ENCODE peak calls at places on chromosomes 12 and 14, in six cellular contexts. Q is trophoblast cell, T is neural progenitor cell, G is aorta, M is psoas muscle, B is astrocyte. X is an unnamed sample. For H3K27me3 and H3K36me3, the result is how much of the 10 kb centered on the place peaks cover.

GRCh38 chr12:127745466-127746220 is 521.3 kb upstream of the TMEM132C start:
- DNase-seq in Q (no peak), T (no peak), G (no peak), M (no peak), B (no peak), X (no peak)

GRCh38 chr14:96166475-96167223 is 38.0 kb upstream of the BDKRB2 start:
- DNase-seq in Q (no peak), T (no peak), G (no peak), M (no peak), B (no peak), X (no peak)

GRCh38 chr12:104473374-104473983 is 16.7 kb downstream of the CHST11 start:
- DNase-seq in Q (no peak), T (peak), G (no peak), M (no peak), B (no peak), X (peak)

GRCh38 chr14:50855558-50855957 is 16.3 kb upstream of the ABHD12B start:
- DNase-seq in Q (peak), T (no peak), G (no peak), M (no peak), B (no peak), X (no peak)

GRCh38 chr12:94898388-94898787 is 105.1 kb downstream of the NDUFA12 start:
- DNase-seq in Q (peak), T (no peak), G (no peak), M (no peak), B (no peak), X (no peak)

GRCh38 chr12:14578646-14579045 is 11.0 kb upstream of the PLBD1 start:
- DNase-seq in Q (no peak), T (no peak), G (no peak), M (no peak), B (no peak), X (no peak)

GRCh38 chr12:132259872-132260695 is 69.3 kb downstream of the GALNT9 start:
- DNase-seq in Q (no peak), T (no peak), G (no peak), M (no peak), B (no peak), X (no peak)

GRCh38 chr12:6330999-6331714 is 10.7 kb downstream of the TNFRSF1A start:
- DNase-seq in Q (no peak), T (no peak), G (no peak), M (no peak), B (no peak), X (no peak)

GRCh38 chr14:50225067-50225973 is 6.1 kb downstream of the SOS2 start:
- DNase-seq in Q (peak), T (no peak), G (no peak), M (no peak), B (peak), X (no peak)

GRCh38 chr12:94203796-94204195 is 55.4 kb downstream of the PLXNC1 start:
- DNase-seq in Q (no peak), T (no peak), G (no peak), M (no peak), B (no peak), X (peak)

GRCh38 chr14:69214376-69214775 is 23.1 kb downstream of the EXD2 start:
- DNase-seq in Q (no peak), T (no peak), G (no peak), M (no peak), B (no peak), X (no peak)

GRCh38 chr14:93974833-93975232 is 1.5 kb downstream of the ASB2 start:
- DNase-seq in Q (no peak), T (no peak), G (no peak), M (peak), B (no peak), X (no peak)

GRCh38 chr14:22476005-22476751 is 112.8 kb downstream of the DAD1 start:
- DNase-seq in Q (no peak), T (no peak), G (no peak), M (no peak), B (no peak), X (no peak)

GRCh38 chr14:59318908-59319307 is 130.4 kb downstream of the DAAM1 start:
- DNase-seq in Q (no peak), T (no peak), G (no peak), M (no peak), B (no peak), X (no peak)

GRCh38 chr14:59317346-59317745 is 128.9 kb downstream of the DAAM1 start:
- DNase-seq in Q (peak), T (no peak), G (no peak), M (no peak), B (no peak), X (no peak)

GRCh38 chr14:59320771-59321170 is 132.3 kb downstream of the DAAM1 start:
- DNase-seq in Q (no peak), T (no peak), G (no peak), M (no peak), B (no peak), X (no peak)

GRCh38 chr14:59314953-59315599 is 126.6 kb downstream of the DAAM1 start:
- DNase-seq in Q (no peak), T (no peak), G (no peak), M (no peak), B (no peak), X (no peak)

DNA sequence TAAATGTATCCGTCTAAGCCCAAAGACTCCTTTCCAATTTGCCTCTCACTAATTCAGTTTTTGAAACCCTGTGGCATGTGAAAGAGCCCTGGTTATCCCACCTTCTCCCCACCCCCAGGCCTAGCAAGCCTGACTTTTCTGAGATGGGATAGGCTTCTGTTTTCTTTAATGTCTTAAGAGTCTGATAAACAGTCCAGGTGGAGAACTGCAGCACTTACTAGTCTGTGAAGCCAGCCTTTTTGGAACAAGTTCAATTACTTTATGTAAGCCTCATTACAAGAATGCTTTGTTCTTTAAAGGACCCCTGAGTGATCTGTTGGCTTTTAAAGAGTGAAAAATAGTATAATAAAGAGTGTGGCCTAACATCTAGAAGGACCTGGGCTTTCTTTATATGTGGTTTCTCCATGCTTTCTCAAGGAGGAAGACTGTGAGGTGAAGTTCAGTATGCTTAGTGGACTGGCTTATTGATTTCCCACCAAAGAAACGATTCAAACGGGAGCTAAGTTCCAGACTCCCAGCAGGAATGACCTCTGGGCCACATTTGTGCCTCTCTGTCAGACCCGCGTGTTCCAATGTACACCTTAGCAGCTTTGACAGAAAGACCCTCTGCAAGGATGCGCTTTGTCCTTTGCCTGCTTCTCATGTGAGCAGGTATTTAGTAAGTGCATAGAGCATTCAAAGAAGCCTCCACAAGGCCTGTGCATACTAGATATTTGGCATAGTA is 129.5 kb downstream of the DAAM1 start:
- DNase-seq in Q (peak), T (no peak), G (no peak), M (no peak), B (no peak), X (no peak)
- H3K27ac ChIP-seq in Q (no peak), T (no peak), G (peak), M (no peak), B (no peak), X (no peak)

GRCh38 chr12:2267624-2268477 is 215.1 kb downstream of the CACNA1C start:
- DNase-seq in Q (peak), T (peak), G (peak), M (peak), B (peak), X (no peak)

GRCh38 chr12:2264622-2265306 is 212.0 kb downstream of the CACNA1C start:
- DNase-seq in Q (peak), T (no peak), G (no peak), M (peak), B (peak), X (no peak)

GRCh38 chr12:2268478-2269286 is 215.9 kb downstream of the CACNA1C start:
- DNase-seq in Q (peak), T (no peak), G (no peak), M (no peak), B (peak), X (no peak)

GRCh38 chr12:2265461-2266167 is 212.8 kb downstream of the CACNA1C start:
- DNase-seq in Q (peak), T (no peak), G (no peak), M (no peak), B (peak), X (no peak)

DNA sequence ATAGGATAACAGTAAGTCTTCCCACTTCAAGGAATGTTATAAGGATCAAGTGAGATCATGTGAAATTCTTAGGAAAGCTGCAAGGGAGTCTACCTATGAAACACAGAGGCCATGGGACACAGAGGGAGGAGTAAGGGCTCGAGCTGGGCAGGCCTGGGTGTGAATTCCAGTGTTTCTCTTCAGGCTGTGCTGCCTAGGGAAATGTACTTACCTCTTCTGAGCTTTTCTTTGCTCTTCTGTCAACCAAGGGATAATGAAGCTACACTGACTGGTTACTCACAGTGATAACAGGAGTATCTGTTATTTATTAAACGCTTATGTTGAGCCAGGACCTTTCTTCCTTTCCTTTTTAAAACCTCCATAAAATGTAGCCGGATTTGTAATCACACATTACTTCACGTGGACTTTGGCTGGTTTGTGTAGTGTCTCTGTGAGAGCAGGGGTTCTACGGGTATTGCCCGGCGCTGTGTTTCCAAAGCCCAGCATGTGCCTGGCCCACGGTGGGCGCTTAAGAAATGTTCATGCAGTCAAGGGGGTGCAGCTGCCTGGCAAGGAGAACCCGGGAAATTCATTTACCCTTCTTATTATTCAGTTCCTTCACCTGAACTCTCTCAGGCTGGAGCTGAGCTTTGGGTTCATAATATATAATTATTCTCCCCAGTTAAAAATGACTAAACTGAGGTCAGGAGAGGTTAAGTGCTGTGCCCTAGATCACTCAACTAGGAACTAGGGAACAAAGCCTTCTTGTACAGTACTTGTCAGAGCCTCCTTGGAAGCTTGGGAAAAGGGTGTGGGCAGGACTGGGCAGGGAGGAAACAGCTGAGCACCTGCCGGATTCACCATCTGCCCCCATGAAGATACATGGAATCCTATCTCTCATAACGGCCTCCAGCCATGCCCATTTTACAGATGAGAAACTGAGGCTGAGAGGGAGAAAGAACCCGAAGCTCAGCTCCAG is 214.2 kb downstream of the CACNA1C start:
- DNase-seq in Q (no peak), T (no peak), G (no peak), M (no peak), B (no peak), X (no peak)
- H3K27me3 ChIP-seq in Q (under half), T (under half), G (under half), M (under half), B (under half), X (under half)

GRCh38 chr12:50442178-50442908 is 41.7 kb downstream of the LARP4 start:
- DNase-seq in Q (no peak), T (no peak), G (no peak), M (no peak), B (no peak), X (no peak)

GRCh38 chr12:50440288-50440687 is 39.6 kb downstream of the LARP4 start:
- DNase-seq in Q (no peak), T (no peak), G (no peak), M (no peak), B (no peak), X (no peak)

DNA sequence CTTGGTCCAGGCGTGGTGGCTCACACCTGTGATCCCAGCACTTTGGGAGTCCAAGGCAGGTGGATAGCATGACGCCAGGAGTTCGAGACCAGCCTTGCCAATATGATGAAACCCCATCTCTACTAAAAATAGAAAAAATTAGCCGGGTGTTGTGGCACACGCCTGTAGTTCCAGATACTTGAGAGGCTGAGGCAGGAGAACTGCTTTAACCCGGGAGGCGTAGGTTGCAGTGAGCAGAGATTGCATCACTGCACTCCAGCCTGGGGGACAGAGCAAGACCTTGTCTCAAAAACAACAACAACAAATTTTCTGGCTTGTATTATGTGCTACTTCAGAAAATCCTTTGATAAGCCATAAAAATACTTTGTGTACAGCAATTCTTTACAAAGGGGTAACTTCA is 41.1 kb downstream of the LARP4 start:
- DNase-seq in Q (no peak), T (no peak), G (no peak), M (no peak), B (no peak), X (no peak)
- H3K36me3 ChIP-seq in Q (under half), T (under half), G (under half), M (under half), B (half or more), X (half or more)

DNA sequence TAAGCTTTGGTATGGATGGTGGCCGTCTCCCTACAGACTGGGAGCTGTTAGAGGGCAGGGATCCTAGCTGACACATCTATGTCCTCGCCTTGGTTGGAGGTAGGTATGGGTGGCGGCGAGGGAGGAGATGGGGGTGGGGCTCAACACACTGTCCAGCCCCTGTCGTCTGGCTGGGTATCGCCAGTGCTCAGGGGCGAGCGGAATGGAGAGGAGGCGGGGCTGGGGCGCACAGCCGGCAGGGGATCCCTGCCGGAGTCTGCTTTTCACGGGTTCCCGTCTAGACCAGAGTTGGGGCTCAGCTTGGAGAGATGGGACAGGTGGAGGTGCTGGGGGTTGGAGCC is 16.1 kb downstream of the TAMALIN start:
- DNase-seq in Q (peak), T (peak), G (no peak), M (no peak), B (no peak), X (peak)
- H3K27ac ChIP-seq in Q (no peak), T (no peak), G (no peak), M (no peak), B (no peak), X (no peak)

GRCh38 chr12:51590347-51591019 is 550 bp upstream of the SCN8A start:
- DNase-seq in Q (peak), T (peak), G (peak), M (peak), B (peak), X (no peak)

GRCh38 chr12:51593539-51593938 is 2.5 kb downstream of the SCN8A start:
- DNase-seq in Q (peak), T (peak), G (no peak), M (no peak), B (peak), X (peak)

GRCh38 chr12:51589557-51590176 is 1.4 kb upstream of the SCN8A start:
- DNase-seq in Q (no peak), T (no peak), G (no peak), M (no peak), B (no peak), X (no peak)

GRCh38 chr12:51591020-51591901 is at the start of gene SCN8A:
- DNase-seq in Q (peak), T (peak), G (no peak), M (peak), B (peak), X (peak)

DNA sequence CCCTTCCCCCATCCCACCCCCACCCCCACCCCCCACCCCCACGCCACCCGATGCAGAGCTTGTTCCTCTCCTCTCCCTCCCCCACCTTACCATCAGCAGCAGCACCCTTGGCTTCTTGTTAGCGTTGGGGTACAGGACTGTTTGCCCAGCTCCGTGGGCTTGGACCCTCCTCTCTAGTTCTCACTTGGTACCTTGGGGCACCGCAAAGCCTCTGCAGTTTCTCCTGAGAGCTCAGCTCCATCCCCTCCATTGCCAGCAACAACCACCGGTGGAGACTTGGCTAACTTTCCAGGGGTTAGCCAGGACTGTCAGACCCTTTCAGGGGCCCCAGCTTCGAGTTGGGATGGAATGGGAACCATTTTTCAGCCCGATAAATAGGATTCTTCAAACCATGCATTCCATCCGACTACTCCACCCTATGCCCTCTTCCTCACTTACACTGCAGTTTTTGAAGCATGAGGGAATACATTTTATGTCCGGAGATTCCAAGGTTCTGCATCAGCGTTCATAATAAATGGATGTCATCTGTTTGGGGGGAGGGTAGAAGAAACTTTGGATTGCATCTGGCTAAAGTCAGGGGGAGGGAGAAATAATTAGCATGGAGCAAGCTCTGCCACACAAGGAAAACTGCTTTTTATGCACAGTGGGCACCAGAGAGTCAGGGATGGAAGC is 1.1 kb downstream of the SCN8A start:
- DNase-seq in Q (no peak), T (peak), G (no peak), M (no peak), B (peak), X (no peak)
- H3K27me3 ChIP-seq in Q (under half), T (under half), G (under half), M (half or more), B (under half), X (under half)

GRCh38 chr14:24435998-24436354 is 6.2 kb downstream of the KHNYN start:
- DNase-seq in Q (no peak), T (no peak), G (no peak), M (no peak), B (no peak), X (no peak)

GRCh38 chr14:24437736-24438067 is 4.9 kb downstream of the SDR39U1 start:
- DNase-seq in Q (no peak), T (no peak), G (no peak), M (no peak), B (no peak), X (no peak)

GRCh38 chr14:24436355-24437019 is 6.1 kb downstream of the SDR39U1 start:
- DNase-seq in Q (peak), T (peak), G (no peak), M (no peak), B (peak), X (peak)

GRCh38 chr14:24438198-24439095 is 4.1 kb downstream of the SDR39U1 start:
- DNase-seq in Q (no peak), T (no peak), G (no peak), M (no peak), B (no peak), X (no peak)

GRCh38 chr14:24437020-24437735 is 5.4 kb downstream of the SDR39U1 start:
- DNase-seq in Q (no peak), T (no peak), G (no peak), M (no peak), B (no peak), X (no peak)
- H3K36me3 ChIP-seq in Q (half or more), T (under half), G (under half), M (under half), B (under half), X (half or more)

DNA sequence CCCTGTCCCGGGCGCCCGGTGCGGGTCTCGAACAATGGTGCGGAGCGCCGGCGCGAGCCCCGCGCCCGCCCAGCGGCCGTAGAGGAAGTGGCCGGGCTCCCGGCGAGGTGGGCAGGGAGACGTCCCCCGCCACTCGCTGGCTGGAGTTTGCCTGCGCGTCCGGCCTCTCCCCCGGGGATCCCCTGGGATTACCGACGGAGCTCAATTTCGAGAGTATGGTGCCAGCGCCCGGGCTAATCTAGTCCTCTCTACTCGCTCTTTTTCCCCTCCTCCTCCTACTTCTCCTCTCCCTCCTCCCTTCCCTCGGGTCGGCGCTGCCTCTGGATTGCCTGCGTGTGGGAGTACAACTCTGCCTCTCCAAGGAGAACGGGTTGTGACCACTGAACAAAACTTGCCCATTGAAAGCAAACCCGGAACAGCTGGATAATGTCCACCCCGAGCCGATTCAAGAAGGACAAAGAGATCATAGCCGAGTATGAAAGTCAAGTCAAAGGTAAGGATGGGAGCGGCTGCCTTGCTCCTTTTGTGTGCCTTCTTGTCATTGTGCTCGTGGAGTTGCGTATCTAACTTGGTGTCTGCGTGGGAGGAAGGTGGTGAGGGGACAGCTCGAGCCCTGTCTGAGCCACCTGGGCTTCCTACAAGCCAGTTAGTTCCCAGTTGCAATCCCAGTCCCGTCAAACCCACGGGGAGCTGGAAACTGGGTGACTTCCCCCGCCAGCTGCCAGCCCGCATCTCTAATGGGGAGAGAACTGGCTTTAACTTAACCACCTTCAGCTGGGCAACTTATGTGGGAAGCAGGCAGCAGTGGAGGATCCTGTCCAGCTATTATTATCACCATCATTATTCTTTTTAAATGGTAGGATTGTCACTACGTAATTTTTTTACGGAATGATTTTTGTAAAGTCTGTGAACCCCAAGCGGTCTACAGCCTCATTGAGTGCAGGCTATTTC is at the start of gene SRGAP1:
- DNase-seq in Q (peak), T (peak), G (peak), M (peak), B (peak), X (peak)
- H3K27ac ChIP-seq in Q (peak), T (no peak), G (peak), M (peak), B (peak), X (peak)